ENCODE peak calls at places on chromosome 22, in nine cellular contexts. One of them, this sample, is unnamed.

GRCh38 chr22:31846161-31847115 is 92.6 kb downstream of the DEPDC5 start:
- DNase-seq in K562: peak; percentile 37
- DNase-seq in psoas muscle: no peak
- DNase-seq in GM23338: peak; percentile 49
- DNase-seq in type B pancreatic cell: no peak
- DNase-seq in GM10248: peak; percentile 51
- DNase-seq in nephron progenitor cell: no peak
- DNase-seq in DND-41: no peak
- DNase-seq in testis: no peak
- DNase-seq in this sample: no peak

GRCh38 chr22:44801476-44801875 is 49.1 kb downstream of the ARHGAP8 start:
- DNase-seq in psoas muscle: no peak
- DNase-seq in type B pancreatic cell: no peak
- DNase-seq in GM10248: no peak
- DNase-seq in DND-41: no peak
- DNase-seq in K562: no peak
- DNase-seq in nephron progenitor cell: no peak
- DNase-seq in GM23338: no peak
- DNase-seq in testis: no peak
- DNase-seq in this sample: no peak

GRCh38 chr22:42519544-42520237 is at the start of gene RRP7A:
- DNase-seq in nephron progenitor cell: peak; percentile 91
- DNase-seq in type B pancreatic cell: peak; percentile 90
- DNase-seq in DND-41: peak; percentile 89
- DNase-seq in K562: peak; percentile 88
- DNase-seq in GM10248: peak; percentile 87
- DNase-seq in GM23338: peak; percentile 90
- DNase-seq in testis: peak; percentile 89
- DNase-seq in psoas muscle: peak; percentile 85
- DNase-seq in this sample: peak; percentile 77

GRCh38 chr22:41048791-41049717 is 43.3 kb upstream of the EP300 start:
- DNase-seq in GM10248: no peak
- DNase-seq in DND-41: no peak
- DNase-seq in psoas muscle: peak; percentile 75
- DNase-seq in GM23338: peak; percentile 64
- DNase-seq in type B pancreatic cell: peak; percentile 76
- DNase-seq in nephron progenitor cell: peak; percentile 81
- DNase-seq in testis: peak; percentile 80
- DNase-seq in K562: peak; percentile 27
- DNase-seq in this sample: peak; percentile 27

GRCh38 chr22:26326803-26327202 is 102.3 kb upstream of the ASPHD2 start:
- DNase-seq in GM23338: no peak
- DNase-seq in K562: no peak
- DNase-seq in nephron progenitor cell: no peak
- DNase-seq in type B pancreatic cell: no peak
- DNase-seq in GM10248: no peak
- DNase-seq in DND-41: no peak
- DNase-seq in testis: no peak
- DNase-seq in psoas muscle: no peak
- DNase-seq in this sample: no peak

GRCh38 chr22:26442086-26442756 is 13.2 kb downstream of the ASPHD2 start:
- DNase-seq in type B pancreatic cell: no peak
- DNase-seq in testis: no peak
- DNase-seq in nephron progenitor cell: no peak
- DNase-seq in GM10248: no peak
- DNase-seq in K562: no peak
- DNase-seq in psoas muscle: no peak
- DNase-seq in GM23338: peak; percentile 62
- DNase-seq in DND-41: no peak
- DNase-seq in this sample: no peak

GRCh38 chr22:25834490-25834889 is 92.5 kb downstream of the MYO18B start:
- DNase-seq in K562: no peak
- DNase-seq in nephron progenitor cell: no peak
- DNase-seq in testis: no peak
- DNase-seq in GM23338: no peak
- DNase-seq in DND-41: no peak
- DNase-seq in type B pancreatic cell: no peak
- DNase-seq in GM10248: no peak
- DNase-seq in psoas muscle: no peak
- DNase-seq in this sample: no peak

GRCh38 chr22:39954584-39955055 is 5.6 kb upstream of the TMA7B start:
- DNase-seq in DND-41: no peak
- DNase-seq in GM10248: no peak
- DNase-seq in type B pancreatic cell: no peak
- DNase-seq in testis: peak; percentile 70
- DNase-seq in GM23338: no peak
- DNase-seq in psoas muscle: no peak
- DNase-seq in nephron progenitor cell: no peak
- DNase-seq in K562: no peak
- DNase-seq in this sample: no peak

GRCh38 chr22:25008666-25009065 is 56.1 kb downstream of the KIAA1671 start:
- DNase-seq in DND-41: no peak
- DNase-seq in nephron progenitor cell: no peak
- DNase-seq in psoas muscle: no peak
- DNase-seq in K562: no peak
- DNase-seq in type B pancreatic cell: no peak
- DNase-seq in GM23338: no peak
- DNase-seq in testis: no peak
- DNase-seq in GM10248: no peak
- DNase-seq in this sample: no peak

GRCh38 chr22:47190276-47190956 is 428.0 kb downstream of the TBC1D22A start:
- DNase-seq in DND-41: no peak
- DNase-seq in nephron progenitor cell: no peak
- DNase-seq in K562: no peak
- DNase-seq in GM10248: no peak
- DNase-seq in psoas muscle: no peak
- DNase-seq in GM23338: no peak
- DNase-seq in testis: peak; percentile 4
- DNase-seq in type B pancreatic cell: peak; percentile 55
- DNase-seq in this sample: no peak

GRCh38 chr22:47190957-47191323 is 428.5 kb downstream of the TBC1D22A start:
- DNase-seq in nephron progenitor cell: no peak
- DNase-seq in GM23338: no peak
- DNase-seq in DND-41: no peak
- DNase-seq in K562: no peak
- DNase-seq in GM10248: no peak
- DNase-seq in psoas muscle: no peak
- DNase-seq in testis: peak; percentile 6
- DNase-seq in type B pancreatic cell: no peak
- DNase-seq in this sample: no peak

GRCh38 chr22:47189056-47189916 is 426.8 kb downstream of the TBC1D22A start:
- DNase-seq in testis: peak; percentile 10
- DNase-seq in type B pancreatic cell: peak; percentile 55
- DNase-seq in DND-41: no peak
- DNase-seq in GM10248: no peak
- DNase-seq in K562: no peak
- DNase-seq in nephron progenitor cell: no peak
- DNase-seq in psoas muscle: no peak
- DNase-seq in GM23338: no peak
- DNase-seq in this sample: no peak

GRCh38 chr22:47187558-47187957 is 425.1 kb downstream of the TBC1D22A start:
- DNase-seq in GM23338: no peak
- DNase-seq in type B pancreatic cell: no peak
- DNase-seq in GM10248: no peak
- DNase-seq in K562: no peak
- DNase-seq in DND-41: no peak
- DNase-seq in psoas muscle: no peak
- DNase-seq in testis: no peak
- DNase-seq in nephron progenitor cell: no peak
- DNase-seq in this sample: no peak

GRCh38 chr22:47188337-47189055 is 426.0 kb downstream of the TBC1D22A start:
- DNase-seq in testis: no peak
- DNase-seq in GM10248: no peak
- DNase-seq in nephron progenitor cell: no peak
- DNase-seq in GM23338: no peak
- DNase-seq in K562: no peak
- DNase-seq in psoas muscle: no peak
- DNase-seq in type B pancreatic cell: peak; percentile 43
- DNase-seq in DND-41: no peak
- DNase-seq in this sample: no peak
- TF ChIP-seq CTCF in testis: no peak
- TF ChIP-seq CTCF in GM10248: no peak
- TF ChIP-seq CTCF in nephron progenitor cell: no peak
- TF ChIP-seq CTCF in GM23338: no peak
- TF ChIP-seq CTCF in K562: no peak
- TF ChIP-seq CTCF in psoas muscle: no peak
- TF ChIP-seq CTCF in type B pancreatic cell: no peak
- TF ChIP-seq CTCF in DND-41: no peak
- TF ChIP-seq CTCF in this sample: no peak

GRCh38 chr22:35577799-35578659 is 37.4 kb downstream of the RASD2 start:
- DNase-seq in nephron progenitor cell: no peak
- DNase-seq in testis: no peak
- DNase-seq in GM10248: no peak
- DNase-seq in type B pancreatic cell: no peak
- DNase-seq in GM23338: no peak
- DNase-seq in DND-41: no peak
- DNase-seq in K562: no peak
- DNase-seq in psoas muscle: no peak
- DNase-seq in this sample: no peak

GRCh38 chr22:35578836-35579575 is 38.1 kb downstream of the MB start:
- DNase-seq in GM10248: no peak
- DNase-seq in nephron progenitor cell: no peak
- DNase-seq in GM23338: no peak
- DNase-seq in type B pancreatic cell: no peak
- DNase-seq in testis: no peak
- DNase-seq in psoas muscle: no peak
- DNase-seq in DND-41: no peak
- DNase-seq in K562: no peak
- DNase-seq in this sample: no peak

GRCh38 chr22:35581023-35581413 is 36.1 kb downstream of the MB start:
- DNase-seq in DND-41: no peak
- DNase-seq in testis: no peak
- DNase-seq in K562: no peak
- DNase-seq in GM10248: no peak
- DNase-seq in psoas muscle: no peak
- DNase-seq in type B pancreatic cell: no peak
- DNase-seq in GM23338: no peak
- DNase-seq in nephron progenitor cell: no peak
- DNase-seq in this sample: no peak

GRCh38 chr22:35582218-35582860 is 34.8 kb downstream of the MB start:
- DNase-seq in GM23338: no peak
- DNase-seq in nephron progenitor cell: no peak
- DNase-seq in K562: no peak
- DNase-seq in testis: no peak
- DNase-seq in DND-41: no peak
- DNase-seq in type B pancreatic cell: no peak
- DNase-seq in GM10248: no peak
- DNase-seq in psoas muscle: no peak
- DNase-seq in this sample: no peak

GRCh38 chr22:35580351-35581022 is 36.6 kb downstream of the MB start:
- DNase-seq in testis: no peak
- DNase-seq in K562: no peak
- DNase-seq in DND-41: no peak
- DNase-seq in psoas muscle: no peak
- DNase-seq in type B pancreatic cell: no peak
- DNase-seq in GM10248: no peak
- DNase-seq in GM23338: no peak
- DNase-seq in nephron progenitor cell: no peak
- DNase-seq in this sample: no peak
- TF ChIP-seq CTCF in testis: no peak
- TF ChIP-seq CTCF in K562: no peak
- TF ChIP-seq CTCF in DND-41: no peak
- TF ChIP-seq CTCF in psoas muscle: no peak
- TF ChIP-seq CTCF in type B pancreatic cell: no peak
- TF ChIP-seq CTCF in GM10248: no peak
- TF ChIP-seq CTCF in GM23338: no peak
- TF ChIP-seq CTCF in nephron progenitor cell: no peak
- TF ChIP-seq CTCF in this sample: no peak

GRCh38 chr22:50303515-50303847 is 4.0 kb downstream of the PLXNB2 start:
- DNase-seq in GM10248: no peak
- DNase-seq in DND-41: no peak
- DNase-seq in GM23338: no peak
- DNase-seq in testis: no peak
- DNase-seq in type B pancreatic cell: no peak
- DNase-seq in psoas muscle: no peak
- DNase-seq in nephron progenitor cell: no peak
- DNase-seq in K562: no peak
- DNase-seq in this sample: no peak

GRCh38 chr22:50302564-50302963 is 4.9 kb downstream of the PLXNB2 start:
- DNase-seq in nephron progenitor cell: no peak
- DNase-seq in GM10248: no peak
- DNase-seq in GM23338: no peak
- DNase-seq in psoas muscle: no peak
- DNase-seq in DND-41: no peak
- DNase-seq in testis: no peak
- DNase-seq in K562: no peak
- DNase-seq in type B pancreatic cell: no peak
- DNase-seq in this sample: no peak

GRCh38 chr22:50304528-50305392 is 2.7 kb downstream of the PLXNB2 start:
- DNase-seq in psoas muscle: no peak
- DNase-seq in type B pancreatic cell: no peak
- DNase-seq in GM23338: no peak
- DNase-seq in nephron progenitor cell: no peak
- DNase-seq in K562: peak; percentile 55
- DNase-seq in DND-41: no peak
- DNase-seq in GM10248: no peak
- DNase-seq in testis: no peak
- DNase-seq in this sample: no peak

GRCh38 chr22:50305393-50305657 is 2.1 kb downstream of the PLXNB2 start:
- DNase-seq in K562: no peak
- DNase-seq in nephron progenitor cell: no peak
- DNase-seq in psoas muscle: no peak
- DNase-seq in GM23338: no peak
- DNase-seq in DND-41: no peak
- DNase-seq in testis: no peak
- DNase-seq in GM10248: no peak
- DNase-seq in type B pancreatic cell: no peak
- DNase-seq in this sample: no peak

DNA sequence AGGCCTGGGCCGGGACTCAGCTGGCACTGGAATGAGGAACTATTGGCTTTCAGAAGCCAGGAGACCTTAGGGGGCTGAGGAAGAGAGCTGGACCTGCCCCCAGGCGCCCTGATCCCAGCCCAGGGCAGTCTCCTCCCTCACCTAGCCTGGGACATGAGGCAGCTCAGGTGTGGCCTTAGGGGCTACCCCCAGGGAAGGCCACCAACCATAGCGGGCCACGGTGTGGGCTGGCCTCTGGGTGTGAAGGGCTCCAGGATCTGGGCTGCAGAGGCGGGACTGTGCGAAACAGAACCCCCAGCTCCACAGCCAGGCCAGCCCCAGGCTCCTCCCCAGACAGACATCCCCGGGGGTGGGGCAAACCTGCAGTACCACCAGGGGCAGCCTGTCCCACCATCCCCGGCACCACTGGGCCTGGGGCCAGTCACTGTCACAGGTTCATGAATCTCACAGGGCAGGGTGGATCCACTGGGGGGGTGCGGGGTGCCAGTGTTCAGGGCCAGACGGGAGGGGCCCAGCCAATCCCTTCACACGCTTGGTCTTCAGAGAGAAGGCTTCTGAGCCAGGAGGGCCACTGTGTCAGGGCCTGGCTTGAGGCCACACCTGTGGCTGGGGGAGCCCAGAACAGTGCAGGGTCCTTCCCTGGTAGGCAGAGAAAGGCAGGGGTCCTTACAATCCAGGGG is 3.5 kb downstream of the PLXNB2 start:
- DNase-seq in nephron progenitor cell: peak; percentile 43
- DNase-seq in K562: no peak
- DNase-seq in testis: no peak
- DNase-seq in type B pancreatic cell: no peak
- DNase-seq in psoas muscle: peak; percentile 59
- DNase-seq in GM10248: peak; percentile 60
- DNase-seq in DND-41: no peak
- DNase-seq in GM23338: peak; percentile 71
- DNase-seq in this sample: no peak
- TF ChIP-seq CTCF in nephron progenitor cell: no peak
- TF ChIP-seq CTCF in K562: no peak
- TF ChIP-seq CTCF in testis: no peak
- TF ChIP-seq CTCF in type B pancreatic cell: no peak
- TF ChIP-seq CTCF in psoas muscle: no peak
- TF ChIP-seq CTCF in GM10248: no peak
- TF ChIP-seq CTCF in DND-41: no peak
- TF ChIP-seq CTCF in GM23338: peak; percentile 8
- TF ChIP-seq CTCF in this sample: no peak

GRCh38 chr22:38705235-38706100 is at the start of gene GTPBP1:
- DNase-seq in type B pancreatic cell: peak; percentile 96
- DNase-seq in K562: peak; percentile 98
- DNase-seq in testis: peak; percentile 100
- DNase-seq in nephron progenitor cell: peak; percentile 94
- DNase-seq in GM10248: peak; percentile 96
- DNase-seq in psoas muscle: peak; percentile 97
- DNase-seq in GM23338: peak; percentile 100
- DNase-seq in DND-41: peak; percentile 99
- DNase-seq in this sample: peak; percentile 96
- TF ChIP-seq CTCF in type B pancreatic cell: no peak
- TF ChIP-seq CTCF in K562: no peak
- TF ChIP-seq CTCF in testis: peak; percentile 4
- TF ChIP-seq CTCF in nephron progenitor cell: no peak
- TF ChIP-seq CTCF in GM10248: no peak
- TF ChIP-seq CTCF in psoas muscle: no peak
- TF ChIP-seq CTCF in GM23338: no peak
- TF ChIP-seq CTCF in DND-41: no peak
- TF ChIP-seq CTCF in this sample: no peak

This sample was measured in mesothelial cell of epicardium.